ENCODE peak calls at places on chromosomes 3 and 15, in seven cellular contexts. X, H, F, Q, E, B and I are unnamed samples.
A peak's percentile ranks its signal among the peaks of the same experiment; 100 is the strongest.

GRCh38 chr15:29613951-29614382 is 208.3 kb downstream of the TJP1 start:
- DNase-seq in X (no peak), H (no peak), F (peak; percentile 33), Q (no peak), E (no peak), B (no peak), I (peak; percentile 63)

GRCh38 chr3:46130631-46131310 is 77.3 kb downstream of the CCR1 start:
- DNase-seq in X (no peak), H (no peak), F (no peak), Q (no peak), E (no peak), B (no peak), I (no peak)

GRCh38 chr3:9202546-9202945 is 46.9 kb downstream of the SRGAP3 start:
- DNase-seq in X (no peak), H (no peak), F (no peak), Q (no peak), E (no peak), B (no peak), I (no peak)

GRCh38 chr15:100658895-100659294 is 56.5 kb downstream of the ASB7 start:
- DNase-seq in X (no peak), H (no peak), F (no peak), Q (no peak), E (no peak), B (no peak), I (no peak)

GRCh38 chr3:189368384-189368783 is 196.6 kb downstream of the TPRG1 start:
- DNase-seq in X (no peak), H (no peak), F (no peak), Q (no peak), E (no peak), B (no peak), I (no peak)

GRCh38 chr15:101206173-101206572 is 45.7 kb downstream of the CHSY1 start:
- DNase-seq in X (no peak), H (no peak), F (no peak), Q (peak; percentile 95), E (no peak), B (no peak), I (no peak)

GRCh38 chr3:76986876-76987513 is 52.9 kb upstream of the ROBO2 start:
- DNase-seq in X (no peak), H (no peak), F (no peak), Q (no peak), E (no peak), B (no peak), I (no peak)

GRCh38 chr3:119156868-119157267 is 10.9 kb downstream of the TEX55 start:
- DNase-seq in X (no peak), H (no peak), F (no peak), Q (no peak), E (no peak), B (no peak), I (no peak)

GRCh38 chr15:69762373-69763148 is 309.9 kb downstream of the RPLP1 start:
- DNase-seq in X (no peak), H (no peak), F (peak; percentile 26), Q (no peak), E (no peak), B (no peak), I (peak; percentile 87)

GRCh38 chr15:47514251-47514652 is 203.1 kb upstream of the SEMA6D start:
- DNase-seq in X (no peak), H (no peak), F (no peak), Q (peak; percentile 76), E (no peak), B (no peak), I (no peak)

GRCh38 chr3:23439080-23439479 is 236.0 kb downstream of the UBE2E2 start:
- DNase-seq in X (no peak), H (no peak), F (no peak), Q (no peak), E (no peak), B (no peak), I (no peak)

GRCh38 chr3:8301977-8302589 is 199.5 kb upstream of the LMCD1 start:
- DNase-seq in X (no peak), H (no peak), F (peak; percentile 35), Q (peak; percentile 59), E (peak; percentile 5), B (no peak), I (peak; percentile 29)

DNA sequence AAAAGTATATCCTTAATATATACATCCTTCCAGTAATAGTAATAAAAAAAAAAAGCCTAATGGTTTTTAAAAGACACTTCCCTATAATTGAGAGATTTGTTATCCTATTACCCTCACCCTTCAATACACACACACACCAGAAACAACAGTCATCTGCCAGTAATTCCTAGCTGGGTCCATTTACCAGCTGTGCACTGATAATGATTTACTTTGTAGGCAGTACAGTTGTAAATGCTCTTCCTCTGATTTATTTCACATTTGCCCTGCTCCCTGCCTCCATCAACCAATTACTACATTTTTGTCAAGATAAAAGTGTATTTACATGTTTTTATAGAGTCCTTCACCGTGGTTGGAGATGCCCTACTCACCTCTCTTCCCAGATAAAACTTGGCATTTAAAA is 12.4 kb downstream of the TPM1 start:
- DNase-seq in X (peak; percentile 58), H (no peak), F (no peak), Q (no peak), E (no peak), B (no peak), I (no peak)
- H3K36me3 ChIP-seq in X (peaks cover 1% of the 10 kb centered on the region), H (peaks cover 9% of the 10 kb centered on the region), F (no peaks in the 10 kb centered on the region), Q (peaks cover 41% of the 10 kb centered on the region), E (peaks cover 14% of the 10 kb centered on the region), B (no peaks in the 10 kb centered on the region), I (peaks cover 33% of the 10 kb centered on the region)

GRCh38 chr3:69052567-69052898 is 400 bp upstream of the TMF1 start:
- DNase-seq in X (no peak), H (no peak), F (no peak), Q (no peak), E (no peak), B (no peak), I (no peak)
- TF ChIP-seq CTCF in X (no peak), H (no peak), F (no peak), Q (no peak), E (no peak), B (no peak), I (no peak)

DNA sequence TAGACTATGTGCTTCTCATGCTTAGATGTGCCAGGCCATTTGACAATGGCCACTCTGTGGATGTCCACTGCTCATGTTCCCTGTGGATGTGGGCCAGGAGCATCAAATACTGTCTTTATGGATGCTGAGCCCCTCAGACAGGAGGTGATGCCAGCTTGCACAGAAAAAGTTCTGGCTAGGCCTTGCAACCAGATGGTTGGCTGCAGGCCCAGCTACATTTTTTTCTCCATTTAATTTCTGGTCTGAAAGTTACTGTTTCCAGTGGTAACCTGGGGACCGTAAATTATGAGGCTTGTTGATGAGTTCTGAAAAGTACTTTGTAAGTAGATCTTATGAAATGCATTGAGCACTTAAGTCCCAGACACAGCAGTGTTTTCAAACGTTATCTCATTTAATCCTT is 228.5 kb downstream of the CHL1 start:
- DNase-seq in X (no peak), H (no peak), F (no peak), Q (no peak), E (no peak), B (no peak), I (no peak)
- H3K27ac ChIP-seq in X (no peak overlapping the region), H (no peak overlapping the region), F (no peak overlapping the region), Q (no peak overlapping the region), E (no peak overlapping the region), B (no peak overlapping the region), I (no peak overlapping the region)

GRCh38 chr3:190495796-190496195 is 18.1 kb upstream of the IL1RAP start:
- DNase-seq in X (no peak), H (no peak), F (no peak), Q (no peak), E (no peak), B (no peak), I (no peak)

GRCh38 chr3:190497809-190498208 is 16.1 kb upstream of the IL1RAP start:
- DNase-seq in X (no peak), H (no peak), F (no peak), Q (no peak), E (peak; percentile 48), B (no peak), I (no peak)

GRCh38 chr3:190498293-190498692 is 15.6 kb upstream of the IL1RAP start:
- DNase-seq in X (no peak), H (no peak), F (no peak), Q (no peak), E (no peak), B (no peak), I (no peak)

GRCh38 chr3:190496859-190497258 is 17.0 kb upstream of the IL1RAP start:
- DNase-seq in X (no peak), H (no peak), F (no peak), Q (no peak), E (no peak), B (no peak), I (no peak)

GRCh38 chr3:190499157-190499556 is 14.7 kb upstream of the IL1RAP start:
- DNase-seq in X (no peak), H (no peak), F (no peak), Q (no peak), E (no peak), B (no peak), I (no peak)
- H3K36me3 ChIP-seq in X (no peaks in the 10 kb centered on the region), H (no peaks in the 10 kb centered on the region), F (no peaks in the 10 kb centered on the region), Q (no peaks in the 10 kb centered on the region), E (no peaks in the 10 kb centered on the region), B (no peaks in the 10 kb centered on the region), I (no peaks in the 10 kb centered on the region)

GRCh38 chr3:79517766-79518413 is 249.9 kb downstream of the ROBO1 start:
- DNase-seq in X (no peak), H (no peak), F (no peak), Q (peak; percentile 39), E (no peak), B (no peak), I (peak; percentile 42)

GRCh38 chr3:79516795-79517194 is 251.0 kb downstream of the ROBO1 start:
- DNase-seq in X (no peak), H (no peak), F (no peak), Q (no peak), E (no peak), B (no peak), I (no peak)

GRCh38 chr3:79521221-79521848 is 246.5 kb downstream of the ROBO1 start:
- DNase-seq in X (no peak), H (no peak), F (peak; percentile 8), Q (peak; percentile 32), E (no peak), B (no peak), I (no peak)
- TF ChIP-seq CTCF in X (peak; percentile 45), H (peak; percentile 29), F (no peak), Q (peak; percentile 63), E (peak; percentile 9), B (peak; percentile 25), I (peak; percentile 28)